ENCODE peak calls at places on chromosome 1, in four cellular contexts. F is tibial artery, Y is AG08395, P is stomach. R is an unnamed sample.
A peak's percentile ranks its signal among the peaks of the same experiment; 100 is the strongest.

GRCh38 chr1:172885411-172885810 is 165.3 kb downstream of the TNFSF18 start:
- DNase-seq in Y (peak; percentile 29), F (no peak), P (no peak), R (no peak)

GRCh38 chr1:115351143-115351542 is 13.1 kb upstream of the NGF start:
- DNase-seq in F (no peak), Y (no peak), P (no peak), R (no peak)

GRCh38 chr1:197397899-197398298 is 129.8 kb downstream of the CRB1 start:
- DNase-seq in F (no peak), Y (no peak), P (no peak), R (no peak)

GRCh38 chr1:244347942-244348341 is 103.8 kb downstream of the ADSS2 start:
- DNase-seq in Y (peak; percentile 53), P (no peak), F (no peak), R (no peak)

GRCh38 chr1:25106352-25106751 is 126.0 kb downstream of the SYF2 start:
- DNase-seq in P (no peak), Y (peak; percentile 19), F (no peak), R (no peak)

GRCh38 chr1:7549277-7549676 is 221.8 kb upstream of the VAMP3 start:
- DNase-seq in Y (peak; percentile 68), P (no peak), F (no peak), R (peak; percentile 85)

GRCh38 chr1:2604156-2604853 is 17.7 kb downstream of the PRXL2B start:
- DNase-seq in F (no peak), P (no peak), Y (no peak), R (peak; percentile 41)

GRCh38 chr1:65729308-65729707 is 63.4 kb upstream of the PDE4B start:
- DNase-seq in F (no peak), Y (no peak), P (no peak), R (no peak)

GRCh38 chr1:204532832-204533231 is 16.6 kb downstream of the MDM4 start:
- DNase-seq in P (no peak), F (no peak), Y (no peak), R (no peak)

GRCh38 chr1:118905206-118905605 is 82.9 kb downstream of the TBX15 start:
- DNase-seq in F (peak; percentile 80), P (no peak), Y (peak; percentile 15), R (no peak)

GRCh38 chr1:112335351-112335750 is 60.7 kb upstream of the CTTNBP2NL start:
- DNase-seq in F (no peak), Y (no peak), P (no peak), R (no peak)

GRCh38 chr1:115469703-115470476 is 131.8 kb upstream of the NGF start:
- DNase-seq in Y (peak; percentile 66), P (peak; percentile 53), F (no peak), R (peak; percentile 86)

GRCh38 chr1:204445860-204446412 is 34.3 kb upstream of the PPP1R15B start:
- DNase-seq in Y (peak; percentile 24), F (no peak), P (peak; percentile 64), R (peak; percentile 89)

GRCh38 chr1:27377760-27378495 is 3.3 kb upstream of the FCN3 start:
- DNase-seq in F (no peak), P (no peak), Y (no peak), R (no peak)

GRCh38 chr1:2253036-2253796 is 25.1 kb downstream of the SKI start:
- DNase-seq in F (no peak), Y (no peak), P (no peak), R (no peak)

GRCh38 chr1:183139281-183139942 is 46.7 kb upstream of the LAMC2 start:
- DNase-seq in P (no peak), Y (peak; percentile 34), F (no peak), R (no peak)